ENCODE peak calls at places on chromosomes 1 and 21, in four cellular contexts. E, P, D and V are unnamed samples.

GRCh38 chr21:31922881-31923280 is 50.1 kb downstream of the HUNK start:
- DNase-seq in E (no peak), D (no peak), P (no peak), V (no peak)

GRCh38 chr21:41242238-41242829 is 74.3 kb upstream of the FAM3B start:
- DNase-seq in D (no peak), E (no peak), P (no peak), V (no peak)

GRCh38 chr21:39681845-39682244 is 63.1 kb upstream of the IGSF5 start:
- DNase-seq in D (no peak), P (no peak), E (no peak), V (no peak)

GRCh38 chr1:43971336-43971980 is 1.6 kb downstream of the DPH2 start:
- DNase-seq in D (no peak), E (no peak), P (no peak), V (no peak)

GRCh38 chr1:87052400-87052799 is 138.0 kb downstream of the HS2ST1 start:
- DNase-seq in P (no peak), D (no peak), E (no peak), V (no peak)

GRCh38 chr1:78492376-78492950 is 1.7 kb downstream of the PTGFR start:
- DNase-seq in D (no peak), E (no peak), P (no peak), V (no peak)

GRCh38 chr1:78005347-78005722 is 596 bp downstream of the DNAJB4 start:
- DNase-seq in P (no peak), E (no peak), D (no peak), V (no peak)

GRCh38 chr1:33228935-33229487 is 27.3 kb upstream of the ZNF362 start:
- DNase-seq in D (no peak), P (no peak), E (peak; percentile 12), V (no peak)

GRCh38 chr1:226308723-226309397 is at the start of gene LIN9:
- DNase-seq in E (peak; percentile 90), P (peak; percentile 94), D (peak; percentile 77), V (peak; percentile 88)

GRCh38 chr21:41765393-41765950 is 1.4 kb downstream of the RIPK4 start:
- DNase-seq in D (no peak), P (no peak), E (no peak), V (no peak)

GRCh38 chr1:91617242-91617837 is 116.7 kb downstream of the CDC7 start:
- DNase-seq in P (no peak), D (peak; percentile 41), E (no peak), V (no peak)

GRCh38 chr1:55081905-55082296 is 42.6 kb downstream of the PCSK9 start:
- DNase-seq in E (no peak), P (no peak), D (no peak), V (no peak)

GRCh38 chr1:17140279-17140678 is 21.0 kb upstream of the PADI2 start:
- DNase-seq in E (no peak), P (no peak), D (no peak), V (no peak)

GRCh38 chr1:57683037-57683928 is 259.4 kb upstream of the DAB1 start:
- DNase-seq in D (no peak), P (no peak), E (no peak), V (no peak)

GRCh38 chr1:51877434-51878306 is 857 bp downstream of the NRDC start:
- DNase-seq in D (no peak), E (peak; percentile 17), P (no peak), V (no peak)

GRCh38 chr1:201459775-201460174 is 9.2 kb downstream of the PHLDA3 start:
- DNase-seq in D (no peak), E (no peak), P (no peak), V (no peak)

GRCh38 chr1:42186172-42186571 is 21.6 kb upstream of the GUCA2A start:
- DNase-seq in D (no peak), P (no peak), E (no peak), V (no peak)

GRCh38 chr1:85465791-85466134 is 804 bp upstream of the DDAH1 start:
- DNase-seq in D (no peak), P (no peak), E (no peak), V (no peak)

GRCh38 chr1:6899141-6899540 is 113.9 kb downstream of the CAMTA1 start:
- DNase-seq in D (no peak), P (no peak), E (no peak), V (no peak)

GRCh38 chr1:59499273-59499955 is 202.5 kb downstream of the FGGY start:
- DNase-seq in E (no peak), P (no peak), D (no peak), V (no peak)

GRCh38 chr1:53559391-53559815 is 100.2 kb downstream of the DMRTB1 start:
- DNase-seq in P (peak; percentile 3), E (no peak), D (no peak), V (no peak)

GRCh38 chr21:44444286-44444931 is 10.9 kb upstream of the LRRC3 start:
- DNase-seq in D (no peak), P (peak; percentile 9), E (no peak), V (no peak)

GRCh38 chr1:16293568-16293967 is 56.6 kb upstream of the CPLANE2 start:
- DNase-seq in E (no peak), P (no peak), D (no peak), V (no peak)

GRCh38 chr1:112618721-112619517 is at the start of gene ST7L:
- DNase-seq in D (no peak), P (peak; percentile 57), E (peak; percentile 85), V (peak; percentile 50)

GRCh38 chr1:51309291-51309690 is 21.1 kb downstream of the TTC39A start:
- DNase-seq in D (no peak), P (no peak), E (no peak), V (no peak)

GRCh38 chr1:4215391-4215790 is 315.3 kb upstream of the C1orf174 start:
- DNase-seq in D (no peak), E (no peak), P (no peak), V (no peak)